ENCODE peak calls at places on chromosomes 5 and 9, in four cellular contexts. L, K, I and J are unnamed samples.

GRCh38 chr5:137758121-137758520 is 4.0 kb upstream of the HNRNPA0 start:
- DNase-seq in L (no peak), K (no peak), I (no peak), J (no peak)

GRCh38 chr9:77514886-77515711 is 133.0 kb downstream of the GNA14 start:
- DNase-seq in L (no peak), K (peak), I (peak), J (peak)

GRCh38 chr5:31833710-31834109 is 194.8 kb downstream of the PDZD2 start:
- DNase-seq in L (no peak), K (no peak), I (no peak), J (no peak)

GRCh38 chr9:112747094-112747493 is 3.5 kb upstream of the SNX30 start:
- DNase-seq in L (no peak), K (no peak), I (no peak), J (no peak)

GRCh38 chr5:178421699-178422399 is 168.3 kb downstream of the COL23A1 start:
- DNase-seq in L (no peak), K (no peak), I (no peak), J (no peak)

GRCh38 chr5:53406630-53407316 is 73.7 kb upstream of the FST start:
- DNase-seq in L (no peak), K (peak), I (no peak), J (peak)

GRCh38 chr5:97229196-97229595 is 46.1 kb upstream of the RIOK2 start:
- DNase-seq in L (no peak), K (no peak), I (no peak), J (no peak)

GRCh38 chr9:21392270-21392669 is 7.1 kb upstream of the IFNA2 start:
- DNase-seq in L (no peak), K (no peak), I (peak), J (no peak)

GRCh38 chr5:177959315-177959714 is 36.7 kb downstream of the PROP1 start:
- DNase-seq in L (no peak), K (no peak), I (no peak), J (no peak)

GRCh38 chr9:98488578-98489312 is 220.0 kb downstream of the GABBR2 start:
- DNase-seq in L (no peak), K (peak), I (peak), J (peak)

GRCh38 chr9:128912270-128912853 is 8.4 kb upstream of the PHYHD1 start:
- DNase-seq in L (no peak), K (peak), I (peak), J (peak)

GRCh38 chr5:37951946-37952721 is 112.3 kb upstream of the GDNF start:
- DNase-seq in L (no peak), K (no peak), I (no peak), J (no peak)

GRCh38 chr9:15357050-15357653 is 50.1 kb upstream of the TTC39B start:
- DNase-seq in L (no peak), K (no peak), I (no peak), J (no peak)

GRCh38 chr9:128251701-128252100 is 24.1 kb downstream of the GOLGA2 start:
- DNase-seq in L (no peak), K (no peak), I (no peak), J (peak)

GRCh38 chr9:114805670-114806551 is at the start of gene TNFSF15:
- DNase-seq in L (no peak), K (peak), I (peak), J (no peak)

GRCh38 chr5:114305402-114306207 is 56.3 kb upstream of the KCNN2 start:
- DNase-seq in L (no peak), K (peak), I (no peak), J (peak)

GRCh38 chr5:115843444-115844130 is 1.9 kb downstream of the AP3S1 start:
- DNase-seq in L (no peak), K (no peak), I (no peak), J (no peak)
- H3K4me3 ChIP-seq in L (peak), K (peak), I (no peak), J (peak)

GRCh38 chr9:134278286-134278685 is 48.0 kb upstream of the RXRA start:
- DNase-seq in L (no peak), K (no peak), I (no peak), J (no peak)

GRCh38 chr9:134276463-134277245 is 49.6 kb upstream of the RXRA start:
- DNase-seq in L (no peak), K (no peak), I (no peak), J (no peak)

GRCh38 chr9:134273647-134274046 is 52.6 kb upstream of the RXRA start:
- DNase-seq in L (no peak), K (no peak), I (no peak), J (no peak)

GRCh38 chr9:134272302-134273023 is 53.8 kb upstream of the RXRA start:
- DNase-seq in L (no peak), K (no peak), I (peak), J (no peak)

GRCh38 chr9:134275379-134275778 is 50.9 kb upstream of the RXRA start:
- DNase-seq in L (no peak), K (no peak), I (no peak), J (no peak)
- TF ChIP-seq CTCF in L (no peak), K (no peak), I (no peak), J (no peak)

DNA sequence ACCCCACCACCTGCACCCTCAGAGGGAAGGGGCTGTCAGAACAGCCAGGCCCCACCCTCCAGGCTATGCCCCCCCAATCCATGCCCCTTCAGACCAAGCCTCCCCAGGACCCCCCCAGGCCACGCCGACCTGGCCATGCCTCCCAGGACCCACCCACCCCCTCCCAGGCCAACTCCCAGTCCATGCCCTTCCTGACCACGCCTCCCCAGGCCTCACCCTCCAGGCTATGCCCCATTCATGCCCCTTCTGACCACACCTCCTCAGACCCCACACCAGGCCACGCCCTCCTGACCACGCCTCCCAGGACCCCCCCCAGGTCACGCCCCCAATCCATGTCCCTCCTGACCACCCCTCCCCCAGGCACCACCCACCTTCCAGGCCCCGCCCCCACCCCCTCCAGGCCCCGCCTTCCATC is 27.6 kb downstream of the TPPP start:
- DNase-seq in L (no peak), K (no peak), I (no peak), J (no peak)
- H3K4me3 ChIP-seq in L (no peak), K (no peak), I (no peak), J (no peak)

DNA sequence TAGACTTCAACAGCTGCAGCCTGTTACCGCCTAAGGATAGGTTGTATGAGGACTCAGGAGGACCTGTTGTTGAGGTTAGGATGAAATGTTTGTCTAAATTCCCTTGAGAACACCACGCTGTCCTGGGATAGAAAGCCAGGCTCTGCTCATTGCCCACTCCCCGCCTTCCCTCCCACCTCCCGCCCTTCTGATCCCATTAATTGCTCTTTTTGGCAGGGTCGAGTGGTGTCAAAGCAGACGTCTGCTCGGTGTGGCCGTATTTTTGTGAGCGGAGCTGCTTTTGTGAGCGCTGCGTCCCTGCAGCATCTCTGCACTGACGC is 62.3 kb downstream of the SPATA31C2 start:
- DNase-seq in L (no peak), K (no peak), I (no peak), J (no peak)
- TF ChIP-seq CTCF in L (peak), K (no peak), I (no peak), J (no peak)

GRCh38 chr9:36148652-36149051 is 12.1 kb downstream of the GLIPR2 start:
- DNase-seq in L (peak), K (peak), I (peak), J (peak)
- H3K4me3 ChIP-seq in L (peak), K (peak), I (no peak), J (peak)

GRCh38 chr5:23994581-23995370 is 487.4 kb downstream of the PRDM9 start:
- DNase-seq in L (no peak), K (no peak), I (no peak), J (no peak)
- TF ChIP-seq CTCF in L (no peak), K (no peak), I (no peak), J (no peak)

GRCh38 chr5:142972064-142972463 is 201.9 kb downstream of the ARHGAP26 start:
- DNase-seq in L (no peak), K (no peak), I (no peak), J (no peak)
- H3K4me3 ChIP-seq in L (no peak), K (no peak), I (no peak), J (no peak)

GRCh38 chr5:6837095-6837494 is 123.9 kb downstream of the TENT4A start:
- DNase-seq in L (no peak), K (no peak), I (no peak), J (no peak)

GRCh38 chr5:6832994-6833393 is 119.8 kb downstream of the TENT4A start:
- DNase-seq in L (no peak), K (no peak), I (peak), J (no peak)

GRCh38 chr5:6832272-6832671 is 119.0 kb downstream of the TENT4A start:
- DNase-seq in L (no peak), K (no peak), I (no peak), J (no peak)

GRCh38 chr5:6833406-6833805 is 120.2 kb downstream of the TENT4A start:
- DNase-seq in L (no peak), K (no peak), I (peak), J (no peak)

GRCh38 chr5:6837519-6838110 is 124.4 kb downstream of the TENT4A start:
- DNase-seq in L (no peak), K (no peak), I (peak), J (no peak)
- TF ChIP-seq CTCF in L (peak), K (no peak), I (peak), J (peak)